ENCODE peak calls at places on chromosomes 12 and 14, in seven cellular contexts. X, G, E, A, Z, O and F are unnamed samples.

GRCh38 chr14:71354142-71354541 is 446.9 kb downstream of the PCNX1 start:
- DNase-seq in Z (no peak), O (no peak), E (no peak), X (no peak), G (no peak), A (no peak), F (no peak)

GRCh38 chr14:36505193-36505815 is 14.7 kb downstream of the NKX2-1 start:
- DNase-seq in X (no peak), A (peak), Z (peak), O (no peak), E (no peak), G (no peak), F (no peak)

GRCh38 chr12:111360325-111360930 is 8.5 kb downstream of the PHETA1 start:
- DNase-seq in G (peak), Z (no peak), X (peak), E (no peak), O (no peak), A (no peak), F (no peak)

GRCh38 chr14:34946699-34947098 is 36.1 kb upstream of the SRP54 start:
- DNase-seq in G (no peak), X (no peak), O (no peak), Z (no peak), E (no peak), A (no peak), F (no peak)

GRCh38 chr14:68968051-68968450 is 11.1 kb downstream of the ACTN1 start:
- DNase-seq in G (no peak), X (no peak), O (no peak), E (peak), Z (no peak), A (no peak), F (no peak)

GRCh38 chr14:33475623-33476022 is 475.3 kb downstream of the EGLN3 start:
- DNase-seq in A (no peak), Z (peak), E (no peak), G (peak), X (peak), O (peak), F (peak)

GRCh38 chr12:130385193-130385592 is 47.5 kb downstream of the PIWIL1 start:
- DNase-seq in A (no peak), G (no peak), X (no peak), Z (no peak), O (no peak), E (no peak), F (no peak)

GRCh38 chr12:46430340-46430948 is 57.9 kb upstream of the SLC38A2 start:
- DNase-seq in O (peak), Z (peak), A (no peak), G (no peak), E (no peak), X (no peak), F (no peak)

GRCh38 chr12:77337327-77337726 is 272.0 kb upstream of the E2F7 start:
- DNase-seq in A (no peak), G (no peak), X (no peak), E (no peak), Z (no peak), O (no peak), F (no peak)

GRCh38 chr12:16030729-16031128 is 119.6 kb downstream of the DERA start:
- DNase-seq in O (no peak), Z (no peak), A (no peak), E (no peak), G (no peak), X (no peak), F (no peak)

GRCh38 chr14:85533821-85534271 is 3.9 kb downstream of the FLRT2 start:
- DNase-seq in G (peak), X (peak), O (peak), A (no peak), E (peak), Z (peak), F (no peak)
- H3K27ac ChIP-seq in G (no peak), X (peak), O (peak), A (no peak), E (peak), Z (no peak), F (peak)

GRCh38 chr14:67416810-67417209 is 4.8 kb upstream of the PLEK2 start:
- DNase-seq in O (no peak), E (no peak), X (no peak), A (no peak), G (no peak), Z (no peak), F (no peak)
- H3K27ac ChIP-seq in O (no peak), E (no peak), X (peak), A (no peak), G (no peak), Z (no peak), F (no peak)

GRCh38 chr14:28755930-28756895 is 10.4 kb upstream of the FOXG1 start:
- DNase-seq in A (no peak), E (no peak), Z (peak), X (no peak), O (no peak), G (no peak), F (no peak)
- H3K27ac ChIP-seq in A (no peak), E (peak), Z (no peak), X (no peak), O (no peak), G (no peak), F (peak)

GRCh38 chr12:53064613-53065415 is 14.4 kb downstream of the SPRYD3 start:
- DNase-seq in O (no peak), E (no peak), G (peak), Z (no peak), A (no peak), X (no peak), F (no peak)

GRCh38 chr12:53061404-53062010 is 11.6 kb downstream of the TNS2 start:
- DNase-seq in A (peak), G (peak), X (peak), E (no peak), Z (peak), O (no peak), F (peak)

GRCh38 chr12:53062011-53062961 is 12.4 kb downstream of the TNS2 start:
- DNase-seq in A (peak), X (no peak), E (no peak), Z (no peak), G (peak), O (no peak), F (no peak)

GRCh38 chr12:53063708-53064612 is 14.1 kb downstream of the TNS2 start:
- DNase-seq in O (no peak), A (no peak), Z (no peak), X (peak), E (no peak), G (peak), F (peak)

DNA sequence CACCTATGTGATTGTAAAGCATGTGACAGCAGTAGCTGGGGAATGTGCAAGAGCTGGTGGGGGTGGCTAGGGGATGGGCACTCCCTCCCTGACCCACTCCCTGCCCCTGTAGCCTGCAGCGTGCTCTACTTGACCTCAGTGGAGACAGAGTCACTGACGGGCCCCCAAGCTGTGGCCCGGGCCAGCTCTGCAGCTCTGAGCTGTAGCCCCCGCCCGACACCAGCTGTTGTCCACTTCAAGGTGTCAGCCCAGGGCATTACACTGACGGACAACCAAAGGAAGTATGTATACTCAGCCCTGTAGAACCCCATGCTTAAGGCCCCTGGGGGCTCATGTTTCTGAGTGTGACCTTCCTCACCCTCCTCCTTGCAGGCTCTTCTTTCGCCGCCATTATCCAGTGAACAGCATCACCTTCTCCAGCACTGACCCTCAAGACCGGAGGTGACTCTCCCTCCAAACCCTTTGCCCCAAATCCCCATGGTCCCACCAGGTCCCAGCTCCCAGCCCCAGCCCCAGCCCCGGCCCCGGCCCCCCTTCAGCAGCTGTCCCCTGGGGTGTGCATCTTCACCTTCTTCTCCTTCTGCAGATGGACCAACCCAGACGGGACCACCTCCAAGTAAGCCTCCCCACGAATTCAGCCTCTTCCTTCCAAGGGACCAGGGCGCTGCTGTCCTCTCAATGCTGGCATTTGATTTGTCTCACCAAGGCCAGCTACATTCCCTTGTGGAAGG is 13.3 kb downstream of the TNS2 start:
- DNase-seq in X (no peak), A (peak), E (no peak), G (peak), Z (no peak), O (no peak), F (peak)
- H3K27ac ChIP-seq in X (peak), A (no peak), E (peak), G (no peak), Z (no peak), O (peak), F (peak)